ENCODE peak calls at places on chromosomes 4 and X, in seven cellular contexts. U is ovary, K is transverse colon, D is body of pancreas, S is gastrocnemius medialis, V is suprapubic skin, B is IMR-90. G is an unnamed sample.

GRCh38 chrX:133838761-133839676 is 146.4 kb downstream of the GPC3 start:
- DNase-seq in V (no peak), S (no peak), U (no peak), K (peak; percentile 17), D (peak; percentile 17), B (peak; percentile 28), G (no peak)

GRCh38 chr4:15186826-15187225 is 184.5 kb downstream of the CPEB2 start:
- DNase-seq in S (no peak), U (no peak), B (no peak), V (no peak), K (no peak), D (no peak), G (no peak)

GRCh38 chr4:155367608-155368007 is 9.2 kb downstream of the MAP9 start:
- DNase-seq in D (no peak), K (no peak), V (no peak), B (no peak), U (no peak), S (no peak), G (no peak)

GRCh38 chr4:132417220-132417619 is 731.9 kb upstream of the PCDH10 start:
- DNase-seq in V (no peak), S (no peak), D (no peak), B (no peak), U (no peak), K (no peak), G (no peak)

GRCh38 chrX:18649498-18649951 is 22.4 kb downstream of the RS1 start:
- DNase-seq in U (no peak), B (no peak), K (no peak), V (no peak), S (no peak), D (no peak), G (no peak)

GRCh38 chrX:13250831-13251612 is 68.8 kb downstream of the ATXN3L start:
- DNase-seq in S (peak; percentile 2), D (no peak), K (no peak), B (peak; percentile 94), U (peak; percentile 26), V (peak; percentile 68), G (no peak)

GRCh38 chrX:141832247-141832646 is 5.9 kb upstream of the MAGEC3 start:
- DNase-seq in B (no peak), V (no peak), K (no peak), S (no peak), U (no peak), D (no peak), G (no peak)

GRCh38 chr4:145808021-145808650 is 128.2 kb downstream of the C4orf51 start:
- DNase-seq in K (no peak), V (no peak), B (peak; percentile 98), S (no peak), D (no peak), U (no peak), G (no peak)

GRCh38 chr4:15691346-15692140 is 9.9 kb downstream of the FAM200B start:
- DNase-seq in V (no peak), B (peak; percentile 87), K (no peak), S (no peak), D (no peak), U (no peak), G (no peak)

GRCh38 chr4:99029018-99029735 is 33.7 kb downstream of the METAP1 start:
- DNase-seq in U (no peak), K (no peak), D (no peak), B (peak; percentile 3), V (no peak), S (no peak), G (no peak)

GRCh38 chrX:118423558-118423957 is 72.1 kb upstream of the DOCK11 start:
- DNase-seq in S (no peak), D (no peak), K (no peak), U (no peak), B (no peak), V (no peak), G (no peak)

GRCh38 chr4:106299977-106300376 is 16.0 kb downstream of the TBCK start:
- DNase-seq in B (no peak), U (no peak), D (no peak), K (no peak), S (no peak), V (no peak), G (no peak)
- H3K4me1 ChIP-seq in B (peaks cover 2% of the 10 kb centered on the region), U (no peaks in the 10 kb centered on the region), D (no peaks in the 10 kb centered on the region), K (no peaks in the 10 kb centered on the region), S (no peaks in the 10 kb centered on the region), V (no peaks in the 10 kb centered on the region), G (no peaks in the 10 kb centered on the region)

GRCh38 chr4:183349673-183350072 is 27.4 kb upstream of the CLDN24 start:
- DNase-seq in V (no peak), S (no peak), U (no peak), B (peak; percentile 61), D (no peak), K (no peak), G (no peak)
- TF ChIP-seq POLR2A in V (no peak), S (no peak), U (no peak), B (no peak), D (no peak), K (no peak), G (no peak)

GRCh38 chr4:173516621-173517612 is 13.1 kb downstream of the HAND2 start:
- DNase-seq in S (no peak), B (no peak), U (peak; percentile 25), D (no peak), V (no peak), K (no peak), G (no peak)
- H3K27me3 ChIP-seq in S (peaks cover 76% of the 10 kb centered on the region), B (peaks cover 79% of the 10 kb centered on the region), U (no peaks in the 10 kb centered on the region), D (peaks cover 10% of the 10 kb centered on the region), V (peaks cover 99% of the 10 kb centered on the region), K (peaks cover 100% of the 10 kb centered on the region), G (peaks cover 15% of the 10 kb centered on the region)

GRCh38 chr4:169253904-169254303 is 16.9 kb downstream of the SH3RF1 start:
- DNase-seq in D (no peak), S (no peak), K (no peak), B (peak; percentile 94), V (no peak), U (no peak), G (no peak)

GRCh38 chr4:169254546-169254983 is 16.2 kb downstream of the SH3RF1 start:
- DNase-seq in U (peak; percentile 40), D (no peak), K (no peak), S (peak; percentile 16), B (peak; percentile 87), V (no peak), G (no peak)

GRCh38 chr4:169260217-169260866 is 10.4 kb downstream of the SH3RF1 start:
- DNase-seq in S (no peak), K (no peak), D (no peak), V (no peak), B (no peak), U (no peak), G (no peak)

GRCh38 chr4:169256101-169256612 is 14.6 kb downstream of the SH3RF1 start:
- DNase-seq in U (no peak), B (peak; percentile 51), D (no peak), K (no peak), S (no peak), V (no peak), G (no peak)

GRCh38 chr4:169256856-169257756 is 13.7 kb downstream of the SH3RF1 start:
- DNase-seq in K (no peak), B (no peak), S (no peak), D (no peak), V (no peak), U (no peak), G (no peak)
- H3K4me1 ChIP-seq in K (peaks cover 25% of the 10 kb centered on the region), B (peaks cover 31% of the 10 kb centered on the region), S (peaks cover 20% of the 10 kb centered on the region), D (peaks cover 76% of the 10 kb centered on the region), V (peaks cover 56% of the 10 kb centered on the region), U (peaks cover 18% of the 10 kb centered on the region), G (peaks cover 18% of the 10 kb centered on the region)

GRCh38 chr4:2942532-2943363 is 20.5 kb downstream of the NOP14 start:
- DNase-seq in K (peak; percentile 86), D (peak; percentile 12), S (no peak), B (no peak), U (no peak), V (peak; percentile 69), G (peak; percentile 77)
- TF ChIP-seq POLR2A in K (peak; percentile 49), D (no peak), S (no peak), B (no peak), U (no peak), V (no peak), G (no peak)

GRCh38 chrX:102129473-102129872 is 4.0 kb downstream of the TCEAL2 start:
- DNase-seq in K (no peak), B (peak; percentile 4), U (no peak), D (no peak), S (no peak), V (no peak), G (no peak)
- H3K27me3 ChIP-seq in K (no peaks in the 10 kb centered on the region), B (peaks cover 5% of the 10 kb centered on the region), U (no peaks in the 10 kb centered on the region), D (no peaks in the 10 kb centered on the region), S (peaks cover 5% of the 10 kb centered on the region), V (peaks cover 5% of the 10 kb centered on the region), G (peaks cover 2% of the 10 kb centered on the region)

GRCh38 chrX:107741318-107741813 is 34.2 kb downstream of the TSC22D3 start:
- DNase-seq in U (no peak), D (peak; percentile 15), S (no peak), K (no peak), B (no peak), V (peak; percentile 74), G (peak; percentile 81)
- H3K4me1 ChIP-seq in U (peaks cover 30% of the 10 kb centered on the region), D (peaks cover 88% of the 10 kb centered on the region), S (peaks cover 85% of the 10 kb centered on the region), K (peaks cover 23% of the 10 kb centered on the region), B (peaks cover 3% of the 10 kb centered on the region), V (peaks cover 71% of the 10 kb centered on the region), G (peaks cover 24% of the 10 kb centered on the region)

GRCh38 chr4:2042207-2042946 is 16.8 kb upstream of the NAT8L start:
- DNase-seq in B (no peak), U (no peak), V (peak; percentile 52), K (peak; percentile 41), D (no peak), S (no peak), G (peak; percentile 87)

GRCh38 chr4:2042947-2043395 is 16.2 kb upstream of the NAT8L start:
- DNase-seq in S (no peak), V (no peak), U (no peak), B (no peak), K (no peak), D (no peak), G (no peak)

GRCh38 chr4:2043396-2044118 is 15.6 kb upstream of the NAT8L start:
- DNase-seq in K (no peak), D (no peak), S (no peak), B (no peak), V (no peak), U (no peak), G (peak; percentile 69)

GRCh38 chr4:2040391-2041233 is 18.5 kb upstream of the NAT8L start:
- DNase-seq in V (peak; percentile 53), B (no peak), D (no peak), K (no peak), U (no peak), S (no peak), G (peak; percentile 78)

GRCh38 chr4:2041234-2042130 is 17.6 kb upstream of the NAT8L start:
- DNase-seq in K (peak; percentile 86), V (peak; percentile 79), D (peak; percentile 76), S (peak; percentile 31), B (peak; percentile 60), U (peak; percentile 52), G (peak; percentile 96)
- TF ChIP-seq POLR2A in K (no peak), V (no peak), D (peak; percentile 36), S (no peak), B (no peak), U (no peak), G (no peak)

DNA sequence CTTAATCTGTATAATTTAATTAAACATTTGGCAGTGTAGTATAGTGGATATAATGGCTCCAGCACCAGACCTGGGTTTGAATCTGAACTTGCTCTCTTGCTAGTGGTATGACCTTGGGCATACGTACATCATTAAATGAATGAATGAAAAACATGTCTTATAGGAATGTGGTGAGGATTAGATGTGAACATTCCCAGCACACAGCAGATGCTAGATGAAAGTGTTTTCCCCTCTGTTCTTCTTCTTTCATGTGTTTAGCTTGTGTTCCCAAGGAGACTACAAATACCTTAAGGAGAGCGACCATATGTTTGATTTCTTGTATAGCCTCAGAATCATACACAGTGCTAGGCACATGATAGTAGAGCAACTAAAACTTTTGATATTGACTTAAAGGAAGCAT is 56.5 kb downstream of the CT47B1 start:
- DNase-seq in U (no peak), V (no peak), S (no peak), D (no peak), B (no peak), K (no peak), G (no peak)
- H3K27me3 ChIP-seq in U (no peaks in the 10 kb centered on the region), V (no peaks in the 10 kb centered on the region), S (no peaks in the 10 kb centered on the region), D (no peaks in the 10 kb centered on the region), B (no peaks in the 10 kb centered on the region), K (no peaks in the 10 kb centered on the region), G (no peaks in the 10 kb centered on the region)

G was measured in spleen.